ENCODE peak calls at places on chromosomes 12 and 14, in five cellular contexts. One of them, this sample, is unnamed.

GRCh38 chr12:42824327-42824726 is 234.8 kb upstream of the PRICKLE1 start:
- DNase-seq in SK-N-SH: no peak
- DNase-seq in CD8-positive, alpha-beta memory T cell: no peak
- DNase-seq in heart left ventricle: no peak
- DNase-seq in fibroblast of pulmonary artery: no peak
- DNase-seq in this sample: no peak

GRCh38 chr12:121167232-121167820 is 34.6 kb downstream of the P2RX7 start:
- DNase-seq in fibroblast of pulmonary artery: peak; percentile 43
- DNase-seq in SK-N-SH: no peak
- DNase-seq in CD8-positive, alpha-beta memory T cell: no peak
- DNase-seq in heart left ventricle: no peak
- DNase-seq in this sample: no peak

GRCh38 chr12:26374934-26375333 is 179.6 kb downstream of the SSPN start:
- DNase-seq in SK-N-SH: no peak
- DNase-seq in CD8-positive, alpha-beta memory T cell: no peak
- DNase-seq in heart left ventricle: no peak
- DNase-seq in fibroblast of pulmonary artery: peak; percentile 26
- DNase-seq in this sample: no peak

GRCh38 chr12:69703146-69703642 is 4.1 kb upstream of the BEST3 start:
- DNase-seq in heart left ventricle: no peak
- DNase-seq in fibroblast of pulmonary artery: no peak
- DNase-seq in SK-N-SH: no peak
- DNase-seq in CD8-positive, alpha-beta memory T cell: no peak
- DNase-seq in this sample: no peak

GRCh38 chr14:50342211-50343080 is 30.3 kb downstream of the DMAC2L start:
- DNase-seq in fibroblast of pulmonary artery: peak; percentile 76
- DNase-seq in heart left ventricle: peak; percentile 62
- DNase-seq in SK-N-SH: peak; percentile 78
- DNase-seq in CD8-positive, alpha-beta memory T cell: peak; percentile 21
- DNase-seq in this sample: peak; percentile 60

GRCh38 chr14:70735043-70735442 is 74.3 kb downstream of the MAP3K9 start:
- DNase-seq in fibroblast of pulmonary artery: peak; percentile 13
- DNase-seq in heart left ventricle: no peak
- DNase-seq in SK-N-SH: peak; percentile 82
- DNase-seq in CD8-positive, alpha-beta memory T cell: no peak
- DNase-seq in this sample: no peak

GRCh38 chr12:110578522-110579238 is 4.4 kb downstream of the PPTC7 start:
- DNase-seq in CD8-positive, alpha-beta memory T cell: no peak
- DNase-seq in SK-N-SH: no peak
- DNase-seq in heart left ventricle: no peak
- DNase-seq in fibroblast of pulmonary artery: no peak
- DNase-seq in this sample: no peak

GRCh38 chr12:59811991-59812390 is 216.2 kb downstream of the SLC16A7 start:
- DNase-seq in SK-N-SH: no peak
- DNase-seq in fibroblast of pulmonary artery: no peak
- DNase-seq in CD8-positive, alpha-beta memory T cell: no peak
- DNase-seq in heart left ventricle: no peak
- DNase-seq in this sample: no peak

GRCh38 chr12:126936181-126936851 is 1330.7 kb upstream of the TMEM132C start:
- DNase-seq in fibroblast of pulmonary artery: no peak
- DNase-seq in heart left ventricle: peak; percentile 67
- DNase-seq in SK-N-SH: no peak
- DNase-seq in CD8-positive, alpha-beta memory T cell: no peak
- DNase-seq in this sample: no peak

DNA sequence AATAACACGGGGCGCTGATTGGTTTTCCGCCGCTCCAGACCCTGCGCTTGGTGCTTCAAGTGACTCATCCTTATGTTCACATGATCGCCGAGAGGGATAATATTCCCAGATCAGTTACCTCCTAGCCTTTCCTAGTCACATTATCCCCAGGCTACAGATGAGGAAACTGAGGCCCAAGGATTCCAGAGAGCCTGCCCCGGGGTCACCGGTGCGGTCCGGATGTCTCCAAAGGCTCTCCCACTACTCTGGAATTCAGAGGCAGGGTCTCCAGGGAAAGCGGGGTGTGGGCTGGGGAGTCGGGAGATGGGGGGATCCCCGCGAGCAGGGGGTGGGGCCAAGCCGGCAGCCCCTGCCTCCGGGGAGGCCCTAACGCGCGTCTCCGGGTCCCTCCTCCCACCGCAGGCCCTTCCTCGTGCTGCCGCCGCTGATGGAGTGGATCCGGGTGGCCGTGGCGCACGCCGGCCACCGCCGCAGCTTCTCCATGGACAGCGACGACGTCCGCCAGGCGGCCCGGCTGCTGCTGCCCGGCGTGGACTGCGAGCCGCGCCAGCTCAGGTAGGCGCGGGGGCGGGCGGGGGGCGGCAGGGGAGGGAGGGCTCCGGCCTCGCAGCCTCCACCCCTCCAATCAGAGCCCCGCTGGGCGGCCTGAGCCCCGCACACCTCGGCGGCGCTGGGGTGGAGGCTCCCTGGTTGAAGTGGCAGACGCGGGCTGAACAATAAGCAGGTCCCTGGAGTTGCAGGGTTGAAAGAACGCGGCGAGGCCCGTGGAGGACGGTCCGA is 104.7 kb upstream of the PWP1 start:
- DNase-seq in CD8-positive, alpha-beta memory T cell: no peak
- DNase-seq in SK-N-SH: peak; percentile 67
- DNase-seq in heart left ventricle: no peak
- DNase-seq in fibroblast of pulmonary artery: no peak
- DNase-seq in this sample: no peak
- H3K4me3 ChIP-seq in CD8-positive, alpha-beta memory T cell: no peak overlapping the region
- H3K4me3 ChIP-seq in SK-N-SH: no peak overlapping the region
- H3K4me3 ChIP-seq in heart left ventricle: no peak overlapping the region
- H3K4me3 ChIP-seq in fibroblast of pulmonary artery: no peak overlapping the region
- H3K4me3 ChIP-seq in this sample: no peak overlapping the region

GRCh38 chr12:21296751-21297406 is 37.8 kb downstream of the SLCO1A2 start:
- DNase-seq in SK-N-SH: peak; percentile 22
- DNase-seq in heart left ventricle: no peak
- DNase-seq in CD8-positive, alpha-beta memory T cell: peak; percentile 1
- DNase-seq in fibroblast of pulmonary artery: peak; percentile 38
- DNase-seq in this sample: peak; percentile 1
- H3K4me3 ChIP-seq in SK-N-SH: no peak overlapping the region
- H3K4me3 ChIP-seq in heart left ventricle: no peak overlapping the region
- H3K4me3 ChIP-seq in CD8-positive, alpha-beta memory T cell: no peak overlapping the region
- H3K4me3 ChIP-seq in fibroblast of pulmonary artery: no peak overlapping the region
- H3K4me3 ChIP-seq in this sample: no peak overlapping the region

GRCh38 chr12:95212576-95212975 is 4.7 kb downstream of the FGD6 start:
- DNase-seq in fibroblast of pulmonary artery: peak; percentile 49
- DNase-seq in SK-N-SH: no peak
- DNase-seq in CD8-positive, alpha-beta memory T cell: no peak
- DNase-seq in heart left ventricle: no peak
- DNase-seq in this sample: no peak

GRCh38 chr12:95215925-95216324 is 1.3 kb downstream of the FGD6 start:
- DNase-seq in fibroblast of pulmonary artery: peak; percentile 72
- DNase-seq in CD8-positive, alpha-beta memory T cell: no peak
- DNase-seq in heart left ventricle: no peak
- DNase-seq in SK-N-SH: no peak
- DNase-seq in this sample: no peak

GRCh38 chr12:95213119-95213518 is 4.1 kb downstream of the FGD6 start:
- DNase-seq in fibroblast of pulmonary artery: no peak
- DNase-seq in heart left ventricle: no peak
- DNase-seq in CD8-positive, alpha-beta memory T cell: no peak
- DNase-seq in SK-N-SH: no peak
- DNase-seq in this sample: no peak

GRCh38 chr12:95214466-95214865 is 2.8 kb downstream of the FGD6 start:
- DNase-seq in heart left ventricle: no peak
- DNase-seq in SK-N-SH: no peak
- DNase-seq in fibroblast of pulmonary artery: no peak
- DNase-seq in CD8-positive, alpha-beta memory T cell: no peak
- DNase-seq in this sample: no peak

GRCh38 chr12:95213928-95214327 is 3.3 kb downstream of the FGD6 start:
- DNase-seq in heart left ventricle: no peak
- DNase-seq in CD8-positive, alpha-beta memory T cell: no peak
- DNase-seq in SK-N-SH: no peak
- DNase-seq in fibroblast of pulmonary artery: no peak
- DNase-seq in this sample: no peak
- H3K4me3 ChIP-seq in heart left ventricle: no peak overlapping the region
- H3K4me3 ChIP-seq in CD8-positive, alpha-beta memory T cell: no peak overlapping the region
- H3K4me3 ChIP-seq in SK-N-SH: no peak overlapping the region
- H3K4me3 ChIP-seq in fibroblast of pulmonary artery: no peak overlapping the region
- H3K4me3 ChIP-seq in this sample: no peak overlapping the region

GRCh38 chr12:113172185-113172584 is 13.1 kb downstream of the DDX54 start:
- DNase-seq in SK-N-SH: no peak
- DNase-seq in fibroblast of pulmonary artery: no peak
- DNase-seq in CD8-positive, alpha-beta memory T cell: no peak
- DNase-seq in heart left ventricle: peak; percentile 18
- DNase-seq in this sample: no peak

GRCh38 chr12:113171543-113171942 is 13.7 kb downstream of the DDX54 start:
- DNase-seq in CD8-positive, alpha-beta memory T cell: no peak
- DNase-seq in fibroblast of pulmonary artery: no peak
- DNase-seq in SK-N-SH: no peak
- DNase-seq in heart left ventricle: peak; percentile 10
- DNase-seq in this sample: no peak

GRCh38 chr12:113169697-113170096 is 15.6 kb downstream of the DDX54 start:
- DNase-seq in SK-N-SH: no peak
- DNase-seq in fibroblast of pulmonary artery: no peak
- DNase-seq in heart left ventricle: peak; percentile 51
- DNase-seq in CD8-positive, alpha-beta memory T cell: no peak
- DNase-seq in this sample: no peak

GRCh38 chr12:113170457-113170856 is 14.8 kb downstream of the DDX54 start:
- DNase-seq in SK-N-SH: no peak
- DNase-seq in heart left ventricle: peak; percentile 6
- DNase-seq in CD8-positive, alpha-beta memory T cell: no peak
- DNase-seq in fibroblast of pulmonary artery: no peak
- DNase-seq in this sample: no peak

DNA sequence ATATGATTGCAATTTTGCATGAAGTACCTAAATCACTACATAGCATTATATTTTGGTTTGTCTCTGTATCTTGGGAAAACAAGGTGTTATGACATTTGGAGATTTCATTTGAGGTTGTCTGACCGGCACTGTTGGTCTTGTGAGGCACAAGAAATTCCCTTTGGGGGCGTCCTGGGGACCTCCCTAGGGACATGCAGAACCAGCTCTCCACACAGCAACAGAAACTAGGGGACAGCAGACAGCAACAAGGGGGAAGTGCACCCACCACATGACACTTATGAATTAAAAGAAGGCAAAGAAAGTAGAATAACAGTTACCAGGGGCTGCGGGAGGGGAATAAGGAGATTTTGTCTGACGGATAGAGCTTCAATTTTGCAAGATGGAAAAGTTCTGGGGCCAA is 14.4 kb downstream of the DDX54 start:
- DNase-seq in CD8-positive, alpha-beta memory T cell: no peak
- DNase-seq in SK-N-SH: no peak
- DNase-seq in heart left ventricle: no peak
- DNase-seq in fibroblast of pulmonary artery: no peak
- DNase-seq in this sample: no peak
- H3K4me3 ChIP-seq in CD8-positive, alpha-beta memory T cell: no peak overlapping the region
- H3K4me3 ChIP-seq in SK-N-SH: no peak overlapping the region
- H3K4me3 ChIP-seq in heart left ventricle: no peak overlapping the region
- H3K4me3 ChIP-seq in fibroblast of pulmonary artery: no peak overlapping the region
- H3K4me3 ChIP-seq in this sample: no peak overlapping the region

GRCh38 chr12:76020281-76020680 is 11.3 kb downstream of the PHLDA1 start:
- DNase-seq in fibroblast of pulmonary artery: peak; percentile 72
- DNase-seq in SK-N-SH: no peak
- DNase-seq in CD8-positive, alpha-beta memory T cell: peak; percentile 82
- DNase-seq in heart left ventricle: no peak
- DNase-seq in this sample: peak; percentile 75
- H3K4me3 ChIP-seq in fibroblast of pulmonary artery: no peak overlapping the region
- H3K4me3 ChIP-seq in SK-N-SH: no peak overlapping the region
- H3K4me3 ChIP-seq in CD8-positive, alpha-beta memory T cell: peak overlapping the region; percentile 6
- H3K4me3 ChIP-seq in heart left ventricle: no peak overlapping the region
- H3K4me3 ChIP-seq in this sample: no peak overlapping the region

DNA sequence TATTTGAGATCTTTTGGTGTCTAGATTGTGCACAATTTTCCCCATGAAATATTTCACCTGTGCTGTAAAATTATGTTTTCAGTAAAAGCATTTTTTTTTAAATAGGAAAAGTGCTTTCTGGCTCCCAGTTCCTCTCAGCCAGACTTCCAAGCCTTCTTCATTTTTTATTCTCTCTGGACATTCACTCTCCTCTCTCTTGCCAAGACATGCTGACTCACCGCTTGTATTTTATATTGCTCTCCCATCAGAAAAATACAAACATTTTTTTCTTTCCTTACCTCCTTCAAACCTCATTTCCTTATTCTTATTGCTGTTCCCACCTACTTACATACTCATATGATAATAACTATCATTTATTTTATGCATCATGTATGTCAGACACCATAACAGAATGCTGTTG is 37.7 kb upstream of the ZNF641 start:
- DNase-seq in CD8-positive, alpha-beta memory T cell: no peak
- DNase-seq in SK-N-SH: no peak
- DNase-seq in fibroblast of pulmonary artery: peak; percentile 37
- DNase-seq in heart left ventricle: no peak
- DNase-seq in this sample: no peak
- H3K4me3 ChIP-seq in CD8-positive, alpha-beta memory T cell: no peak overlapping the region
- H3K4me3 ChIP-seq in SK-N-SH: no peak overlapping the region
- H3K4me3 ChIP-seq in fibroblast of pulmonary artery: no peak overlapping the region
- H3K4me3 ChIP-seq in heart left ventricle: no peak overlapping the region
- H3K4me3 ChIP-seq in this sample: no peak overlapping the region

GRCh38 chr14:99232406-99233214 is 39.4 kb downstream of the BCL11B start:
- DNase-seq in CD8-positive, alpha-beta memory T cell: no peak
- DNase-seq in heart left ventricle: no peak
- DNase-seq in SK-N-SH: no peak
- DNase-seq in fibroblast of pulmonary artery: no peak
- DNase-seq in this sample: no peak

GRCh38 chr14:99229654-99230215 is 42.3 kb downstream of the BCL11B start:
- DNase-seq in heart left ventricle: no peak
- DNase-seq in fibroblast of pulmonary artery: no peak
- DNase-seq in CD8-positive, alpha-beta memory T cell: peak; percentile 49
- DNase-seq in SK-N-SH: no peak
- DNase-seq in this sample: no peak

GRCh38 chr14:99230271-99231141 is 41.5 kb downstream of the BCL11B start:
- DNase-seq in heart left ventricle: no peak
- DNase-seq in fibroblast of pulmonary artery: no peak
- DNase-seq in CD8-positive, alpha-beta memory T cell: peak; percentile 91
- DNase-seq in SK-N-SH: no peak
- DNase-seq in this sample: peak; percentile 20

GRCh38 chr14:99231850-99232401 is 40.1 kb downstream of the BCL11B start:
- DNase-seq in fibroblast of pulmonary artery: no peak
- DNase-seq in heart left ventricle: no peak
- DNase-seq in SK-N-SH: no peak
- DNase-seq in CD8-positive, alpha-beta memory T cell: peak; percentile 43
- DNase-seq in this sample: no peak

GRCh38 chr14:99231181-99231849 is 40.7 kb downstream of the BCL11B start:
- DNase-seq in heart left ventricle: no peak
- DNase-seq in fibroblast of pulmonary artery: no peak
- DNase-seq in CD8-positive, alpha-beta memory T cell: no peak
- DNase-seq in SK-N-SH: no peak
- DNase-seq in this sample: no peak
- H3K4me3 ChIP-seq in heart left ventricle: no peak overlapping the region
- H3K4me3 ChIP-seq in fibroblast of pulmonary artery: no peak overlapping the region
- H3K4me3 ChIP-seq in CD8-positive, alpha-beta memory T cell: no peak overlapping the region
- H3K4me3 ChIP-seq in SK-N-SH: no peak overlapping the region
- H3K4me3 ChIP-seq in this sample: no peak overlapping the region

DNA sequence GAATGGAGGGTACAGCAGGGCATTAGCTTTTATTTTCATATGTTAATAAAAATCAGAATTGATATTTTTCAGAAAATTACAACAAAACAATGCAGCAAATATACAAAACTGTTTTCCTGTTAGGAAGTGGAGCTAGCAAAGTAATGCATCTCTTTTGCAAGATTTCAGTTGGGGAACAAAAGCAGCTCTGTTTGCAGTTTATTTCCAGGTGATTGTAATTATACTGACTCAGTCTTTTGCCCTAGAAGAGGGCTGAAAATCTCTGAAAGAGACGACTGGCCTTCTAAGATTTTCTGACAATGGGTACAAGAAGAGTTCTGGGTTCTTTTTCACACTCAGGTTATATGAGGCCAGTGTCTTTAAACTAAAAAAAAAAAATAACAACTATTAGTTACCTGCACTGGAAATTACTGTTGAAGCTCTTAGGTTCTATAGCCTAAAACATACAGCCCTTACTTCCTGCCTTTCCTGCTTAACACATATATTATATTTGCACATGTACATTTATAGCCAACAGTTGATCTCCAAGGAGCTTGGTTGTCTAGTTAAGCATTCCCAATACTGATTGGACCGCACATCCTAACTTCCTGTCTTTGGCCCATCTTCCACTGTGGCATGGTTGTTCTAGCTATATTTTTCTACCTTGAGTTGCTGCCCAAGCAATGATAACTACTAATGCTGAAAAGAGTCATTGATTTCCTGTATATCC is 199.1 kb upstream of the KRR1 start:
- DNase-seq in heart left ventricle: no peak
- DNase-seq in fibroblast of pulmonary artery: no peak
- DNase-seq in CD8-positive, alpha-beta memory T cell: no peak
- DNase-seq in SK-N-SH: no peak
- DNase-seq in this sample: no peak
- H3K4me3 ChIP-seq in heart left ventricle: no peak overlapping the region
- H3K4me3 ChIP-seq in fibroblast of pulmonary artery: no peak overlapping the region
- H3K4me3 ChIP-seq in CD8-positive, alpha-beta memory T cell: no peak overlapping the region
- H3K4me3 ChIP-seq in SK-N-SH: no peak overlapping the region
- H3K4me3 ChIP-seq in this sample: no peak overlapping the region